ENCODE peak calls at places on chromosomes 12 and 14, in eight cellular contexts. One of them, this sample, is unnamed.

GRCh38 chr12:34402899-34403705 is 380.8 kb downstream of the ALG10 start:
- DNase-seq in stimulated activated CD4-positive, alpha-beta T cell treated with anti-CD3 and anti-CD28 coated beads, Interleukin-2, amount 100 ng/mL, for 48 hours: no peak
- DNase-seq in left cardiac atrium: peak
- DNase-seq in GM20000: peak
- DNase-seq in NB4: no peak
- DNase-seq in aorta: peak
- DNase-seq in fibroblast of the aortic adventitia: no peak
- DNase-seq in NCI-H2029 treated with DMSO at 0.1 percent for 48 hours: no peak
- DNase-seq in this sample: peak

GRCh38 chr14:69768873-69769272 is 1.9 kb downstream of the SRSF5 start:
- DNase-seq in stimulated activated CD4-positive, alpha-beta T cell treated with anti-CD3 and anti-CD28 coated beads, Interleukin-2, amount 100 ng/mL, for 48 hours: no peak
- DNase-seq in left cardiac atrium: no peak
- DNase-seq in GM20000: no peak
- DNase-seq in NB4: no peak
- DNase-seq in aorta: no peak
- DNase-seq in fibroblast of the aortic adventitia: no peak
- DNase-seq in NCI-H2029 treated with DMSO at 0.1 percent for 48 hours: no peak
- DNase-seq in this sample: no peak

GRCh38 chr12:46358791-46359666 is 13.5 kb downstream of the SLC38A2 start:
- DNase-seq in stimulated activated CD4-positive, alpha-beta T cell treated with anti-CD3 and anti-CD28 coated beads, Interleukin-2, amount 100 ng/mL, for 48 hours: no peak
- DNase-seq in left cardiac atrium: no peak
- DNase-seq in GM20000: no peak
- DNase-seq in NB4: no peak
- DNase-seq in aorta: no peak
- DNase-seq in fibroblast of the aortic adventitia: peak
- DNase-seq in NCI-H2029 treated with DMSO at 0.1 percent for 48 hours: no peak
- DNase-seq in this sample: no peak

GRCh38 chr14:84225243-84225642 is 1304.7 kb upstream of the FLRT2 start:
- DNase-seq in stimulated activated CD4-positive, alpha-beta T cell treated with anti-CD3 and anti-CD28 coated beads, Interleukin-2, amount 100 ng/mL, for 48 hours: no peak
- DNase-seq in left cardiac atrium: peak
- DNase-seq in GM20000: no peak
- DNase-seq in NB4: no peak
- DNase-seq in aorta: no peak
- DNase-seq in fibroblast of the aortic adventitia: peak
- DNase-seq in NCI-H2029 treated with DMSO at 0.1 percent for 48 hours: no peak
- DNase-seq in this sample: no peak

GRCh38 chr14:66405158-66405557 is 81.0 kb upstream of the CCDC196 start:
- DNase-seq in stimulated activated CD4-positive, alpha-beta T cell treated with anti-CD3 and anti-CD28 coated beads, Interleukin-2, amount 100 ng/mL, for 48 hours: no peak
- DNase-seq in left cardiac atrium: no peak
- DNase-seq in GM20000: no peak
- DNase-seq in NB4: peak
- DNase-seq in aorta: no peak
- DNase-seq in fibroblast of the aortic adventitia: peak
- DNase-seq in NCI-H2029 treated with DMSO at 0.1 percent for 48 hours: no peak
- DNase-seq in this sample: no peak

GRCh38 chr14:50231475-50232275 is at the start of gene SOS2:
- DNase-seq in stimulated activated CD4-positive, alpha-beta T cell treated with anti-CD3 and anti-CD28 coated beads, Interleukin-2, amount 100 ng/mL, for 48 hours: peak
- DNase-seq in left cardiac atrium: peak
- DNase-seq in GM20000: peak
- DNase-seq in NB4: peak
- DNase-seq in aorta: peak
- DNase-seq in fibroblast of the aortic adventitia: peak
- DNase-seq in NCI-H2029 treated with DMSO at 0.1 percent for 48 hours: peak
- DNase-seq in this sample: peak

GRCh38 chr14:96286251-96286650 is 30.2 kb downstream of the BDKRB1 start:
- DNase-seq in stimulated activated CD4-positive, alpha-beta T cell treated with anti-CD3 and anti-CD28 coated beads, Interleukin-2, amount 100 ng/mL, for 48 hours: no peak
- DNase-seq in left cardiac atrium: no peak
- DNase-seq in GM20000: no peak
- DNase-seq in NB4: no peak
- DNase-seq in aorta: no peak
- DNase-seq in fibroblast of the aortic adventitia: no peak
- DNase-seq in NCI-H2029 treated with DMSO at 0.1 percent for 48 hours: no peak
- DNase-seq in this sample: no peak

GRCh38 chr12:54447917-54448316 is 25.5 kb downstream of the GTSF1 start:
- DNase-seq in stimulated activated CD4-positive, alpha-beta T cell treated with anti-CD3 and anti-CD28 coated beads, Interleukin-2, amount 100 ng/mL, for 48 hours: no peak
- DNase-seq in left cardiac atrium: no peak
- DNase-seq in GM20000: no peak
- DNase-seq in NB4: no peak
- DNase-seq in aorta: no peak
- DNase-seq in fibroblast of the aortic adventitia: no peak
- DNase-seq in NCI-H2029 treated with DMSO at 0.1 percent for 48 hours: no peak
- DNase-seq in this sample: no peak

GRCh38 chr14:20434701-20435453 is 1.1 kb downstream of the KLHL33 start:
- DNase-seq in stimulated activated CD4-positive, alpha-beta T cell treated with anti-CD3 and anti-CD28 coated beads, Interleukin-2, amount 100 ng/mL, for 48 hours: no peak
- DNase-seq in left cardiac atrium: peak
- DNase-seq in GM20000: no peak
- DNase-seq in NB4: no peak
- DNase-seq in aorta: peak
- DNase-seq in fibroblast of the aortic adventitia: peak
- DNase-seq in NCI-H2029 treated with DMSO at 0.1 percent for 48 hours: no peak
- DNase-seq in this sample: no peak

GRCh38 chr12:61018571-61018970 is 1241.6 kb upstream of the USP15 start:
- DNase-seq in stimulated activated CD4-positive, alpha-beta T cell treated with anti-CD3 and anti-CD28 coated beads, Interleukin-2, amount 100 ng/mL, for 48 hours: no peak
- DNase-seq in left cardiac atrium: no peak
- DNase-seq in GM20000: no peak
- DNase-seq in NB4: peak
- DNase-seq in aorta: no peak
- DNase-seq in fibroblast of the aortic adventitia: no peak
- DNase-seq in NCI-H2029 treated with DMSO at 0.1 percent for 48 hours: no peak
- DNase-seq in this sample: no peak